ENCODE peak calls at places on chromosomes 5 and 9, in nine cellular contexts. T is AG04450, D is coronary artery, M is dorsolateral prefrontal cortex, L is A549, X is psoas muscle, H is neural progenitor cell, I is mammary epithelial cell, Z is aorta. J is an unnamed sample.

GRCh38 chr9:116087246-116087645 is 66.3 kb upstream of the PAPPA start:
- DNase-seq in T (peak), D (no peak), M (peak), L (peak), X (peak), H (peak), I (peak), Z (peak), J (peak)

GRCh38 chr5:110844251-110844650 is 105.4 kb downstream of the SLC25A46 start:
- DNase-seq in T (peak), D (no peak), M (no peak), L (no peak), X (no peak), H (no peak), I (no peak), Z (no peak), J (no peak)

GRCh38 chr5:135066781-135067430 is 32.9 kb upstream of the PITX1 start:
- DNase-seq in T (no peak), D (no peak), M (no peak), L (no peak), X (no peak), H (no peak), I (no peak), Z (no peak), J (no peak)

GRCh38 chr9:34126207-34127034 is at the start of gene DCAF12:
- DNase-seq in T (peak), D (peak), M (peak), L (peak), X (peak), H (peak), I (peak), Z (peak), J (peak)

GRCh38 chr9:4297151-4297794 is 2.6 kb downstream of the GLIS3 start:
- DNase-seq in T (no peak), D (peak), M (peak), L (peak), X (peak), H (peak), I (peak), Z (peak), J (peak)

GRCh38 chr9:130825051-130825651 is 9.9 kb upstream of the ABL1 start:
- DNase-seq in T (no peak), D (no peak), M (no peak), L (no peak), X (no peak), H (peak), I (no peak), Z (no peak), J (no peak)

GRCh38 chr9:70120834-70121510 is 77.3 kb downstream of the MAMDC2 start:
- DNase-seq in T (peak), D (peak), M (no peak), L (no peak), X (peak), H (peak), I (peak), Z (peak), J (peak)

GRCh38 chr9:124716795-124717194 is 54.3 kb downstream of the NR6A1 start:
- DNase-seq in T (no peak), D (no peak), M (no peak), L (no peak), X (no peak), H (no peak), I (peak), Z (no peak), J (no peak)

GRCh38 chr5:113085084-113085414 is 108.5 kb downstream of the DCP2 start:
- DNase-seq in T (no peak), D (no peak), M (no peak), L (no peak), X (no peak), H (no peak), I (no peak), Z (no peak), J (no peak)

GRCh38 chr9:33993104-33993503 is 55.6 kb downstream of the UBAP2 start:
- DNase-seq in T (no peak), D (no peak), M (no peak), L (no peak), X (no peak), H (no peak), I (no peak), Z (no peak), J (no peak)

GRCh38 chr9:6884101-6884500 is 126.3 kb downstream of the KDM4C start:
- DNase-seq in T (no peak), D (no peak), M (no peak), L (no peak), X (no peak), H (no peak), I (no peak), Z (no peak), J (no peak)

GRCh38 chr5:80825780-80826460 is 134.2 kb upstream of the RASGRF2 start:
- DNase-seq in T (no peak), D (no peak), M (no peak), L (no peak), X (no peak), H (no peak), I (no peak), Z (no peak), J (no peak)

GRCh38 chr5:151178779-151179488 is 21.4 kb upstream of the ANXA6 start:
- DNase-seq in T (no peak), D (peak), M (no peak), L (no peak), X (no peak), H (no peak), I (no peak), Z (no peak), J (no peak)

GRCh38 chr5:78806544-78806943 is 158.0 kb upstream of the LHFPL2 start:
- DNase-seq in T (peak), D (no peak), M (no peak), L (no peak), X (no peak), H (no peak), I (peak), Z (no peak), J (no peak)

GRCh38 chr9:128894764-128895163 is 12.8 kb downstream of the LRRC8A start:
- DNase-seq in T (no peak), D (no peak), M (no peak), L (no peak), X (no peak), H (no peak), I (no peak), Z (no peak), J (no peak)

GRCh38 chr5:76199321-76200318 is 116.4 kb downstream of the SV2C start:
- DNase-seq in T (no peak), D (no peak), M (no peak), L (no peak), X (no peak), H (no peak), I (no peak), Z (no peak), J (no peak)

GRCh38 chr5:135739383-135739961 is 95.0 kb upstream of the SLC25A48 start:
- DNase-seq in T (no peak), D (no peak), M (no peak), L (no peak), X (no peak), H (no peak), I (peak), Z (no peak), J (no peak)

GRCh38 chr5:90792725-90793124 is 234.1 kb downstream of the ADGRV1 start:
- DNase-seq in T (no peak), D (no peak), M (no peak), L (no peak), X (no peak), H (no peak), I (no peak), Z (no peak), J (no peak)

GRCh38 chr5:146039420-146039819 is 66.0 kb downstream of the PLAC8L1 start:
- DNase-seq in T (no peak), D (no peak), M (no peak), L (no peak), X (no peak), H (no peak), I (no peak), Z (no peak), J (no peak)

GRCh38 chr5:157108961-157109360 is at the start of gene HAVCR2:
- DNase-seq in T (no peak), D (no peak), M (peak), L (no peak), X (no peak), H (no peak), I (no peak), Z (peak), J (no peak)

GRCh38 chr5:180120221-180121101 is 48.9 kb upstream of the RNF130 start:
- DNase-seq in T (no peak), D (peak), M (peak), L (no peak), X (no peak), H (no peak), I (no peak), Z (peak), J (no peak)

GRCh38 chr5:10552183-10553143 is 11.4 kb upstream of the ANKRD33B start:
- DNase-seq in T (no peak), D (no peak), M (no peak), L (no peak), X (no peak), H (no peak), I (no peak), Z (no peak), J (no peak)

GRCh38 chr9:93097496-93098205 is 1.6 kb downstream of the CARD19 start:
- DNase-seq in T (no peak), D (peak), M (no peak), L (no peak), X (no peak), H (no peak), I (no peak), Z (peak), J (no peak)

GRCh38 chr9:121678501-121679022 is 27.1 kb downstream of the DAB2IP start:
- DNase-seq in T (no peak), D (no peak), M (no peak), L (no peak), X (no peak), H (no peak), I (no peak), Z (peak), J (no peak)

GRCh38 chr9:20405086-20405485 is 217.2 kb downstream of the MLLT3 start:
- DNase-seq in T (no peak), D (no peak), M (no peak), L (no peak), X (no peak), H (no peak), I (no peak), Z (no peak), J (no peak)

GRCh38 chr5:160165137-160166068 is 46.2 kb upstream of the PWWP2A start:
- DNase-seq in T (peak), D (peak), M (peak), L (peak), X (peak), H (peak), I (peak), Z (peak), J (peak)

GRCh38 chr5:61257421-61257820 is 74.6 kb upstream of the ZSWIM6 start:
- DNase-seq in T (no peak), D (no peak), M (no peak), L (no peak), X (no peak), H (no peak), I (no peak), Z (no peak), J (no peak)
- H3K27ac ChIP-seq in T (no peak), D (no peak), M (no peak), L (no peak), X (no peak), H (no peak), I (no peak), Z (no peak), J (no peak)

DNA sequence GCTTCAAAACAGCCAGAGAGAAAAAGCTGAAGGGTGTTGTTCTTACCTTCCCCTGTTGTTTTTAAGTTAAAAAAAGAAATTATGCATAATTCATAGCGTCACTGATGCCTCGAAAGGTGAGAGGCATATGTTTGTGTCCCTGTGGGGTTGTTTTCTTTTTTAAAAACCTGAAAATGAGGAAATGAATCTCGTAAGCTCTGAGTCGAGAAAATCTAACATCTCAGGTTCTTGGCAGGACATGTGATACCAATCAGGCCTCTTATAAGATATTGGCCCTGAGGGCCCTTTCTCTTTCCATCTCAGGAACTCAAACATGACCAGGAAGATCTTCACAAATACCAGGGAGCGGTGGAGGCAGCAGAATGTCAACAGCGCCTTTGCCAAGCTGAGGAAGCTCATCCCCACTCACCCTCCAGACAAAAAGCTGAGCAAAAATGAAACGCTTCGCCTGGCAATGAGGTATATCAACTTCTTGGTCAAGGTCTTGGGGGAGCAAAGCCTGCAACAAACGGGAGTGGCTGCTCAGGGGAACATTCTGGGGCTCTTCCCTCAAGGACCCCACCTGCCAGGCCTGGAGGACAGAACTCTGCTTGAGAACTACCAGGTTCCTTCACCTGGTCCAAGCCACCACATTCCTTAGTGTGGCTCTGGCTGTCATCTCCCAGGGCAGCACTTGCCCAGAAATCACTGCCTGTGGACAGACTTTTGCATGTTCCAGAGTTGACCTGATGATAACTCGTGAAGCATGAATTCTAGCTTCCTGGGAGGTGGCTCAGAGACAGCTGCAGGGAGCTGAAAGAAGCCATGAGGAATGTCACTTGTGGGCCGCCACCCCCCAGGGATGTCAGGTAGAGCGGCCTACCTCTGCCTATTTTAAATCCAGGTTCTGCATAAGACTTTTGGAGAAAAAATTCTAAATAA is at the start of gene TAL2:
- DNase-seq in T (no peak), D (no peak), M (no peak), L (no peak), X (no peak), H (no peak), I (no peak), Z (no peak), J (no peak)
- H3K27ac ChIP-seq in T (no peak), D (no peak), M (no peak), L (no peak), X (no peak), H (no peak), I (no peak), Z (no peak), J (no peak)

DNA sequence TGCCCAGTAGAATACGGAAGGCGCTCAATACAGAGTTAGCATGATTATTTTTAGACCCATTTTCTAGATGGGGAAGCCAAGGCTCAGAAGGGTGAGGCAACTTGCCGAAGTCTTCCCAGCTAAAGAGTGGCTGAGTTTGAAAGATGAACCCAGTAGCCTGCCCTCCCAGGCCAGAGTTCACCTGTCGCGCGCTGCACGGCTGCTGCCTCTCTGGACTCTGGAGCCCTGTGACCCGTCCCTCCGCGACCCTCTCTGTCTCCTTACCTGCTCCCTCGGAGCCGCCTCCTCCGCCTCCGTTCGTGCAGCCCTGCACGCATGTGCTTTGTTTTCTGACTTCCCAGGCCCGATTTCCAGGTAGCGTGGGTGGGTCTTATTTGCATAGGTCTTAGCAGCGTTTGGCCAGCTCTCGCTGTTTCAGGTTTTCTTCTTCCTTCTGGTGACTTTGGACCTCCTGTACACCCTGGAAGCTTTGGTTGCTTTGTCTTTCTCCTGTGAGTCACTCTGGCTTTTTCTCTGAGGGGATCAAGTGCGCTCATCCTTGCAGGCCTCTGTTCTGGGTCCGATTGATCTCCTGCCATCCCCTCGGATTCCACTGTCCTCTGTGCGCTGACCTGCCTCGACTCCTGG is at the start of gene RNF183:
- DNase-seq in T (no peak), D (no peak), M (no peak), L (no peak), X (no peak), H (peak), I (no peak), Z (no peak), J (no peak)
- H3K27ac ChIP-seq in T (no peak), D (no peak), M (no peak), L (no peak), X (no peak), H (no peak), I (no peak), Z (no peak), J (no peak)

GRCh38 chr9:133342083-133342406 is 5.9 kb downstream of the MED22 start:
- DNase-seq in T (no peak), D (no peak), M (no peak), L (no peak), X (no peak), H (peak), I (no peak), Z (no peak), J (no peak)
- H3K27ac ChIP-seq in T (no peak), D (no peak), M (no peak), L (no peak), X (no peak), H (no peak), I (no peak), Z (no peak), J (no peak)

DNA sequence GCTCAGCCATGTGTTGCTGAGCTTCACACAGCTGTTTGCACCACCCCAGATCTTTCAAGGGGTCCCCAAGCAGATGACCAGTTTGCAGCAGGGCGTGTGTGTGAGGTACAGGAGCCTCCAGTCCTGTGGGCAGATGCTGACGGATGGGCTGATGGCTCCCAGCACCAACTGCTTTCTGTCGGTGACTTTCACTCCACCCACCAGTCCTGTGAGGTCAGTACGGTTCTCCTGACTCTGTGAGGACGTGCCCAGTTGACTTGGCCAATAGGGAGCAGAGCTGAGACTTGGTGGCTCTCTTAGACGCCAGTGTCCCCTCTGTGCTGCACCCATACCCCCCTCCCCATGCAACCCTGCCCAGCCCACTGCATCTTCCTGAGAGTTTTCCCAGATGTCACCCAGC is 19.7 kb downstream of the COL5A1 start:
- DNase-seq in T (no peak), D (no peak), M (no peak), L (no peak), X (no peak), H (no peak), I (no peak), Z (no peak), J (no peak)
- H3K27ac ChIP-seq in T (peak), D (peak), M (no peak), L (no peak), X (no peak), H (no peak), I (no peak), Z (peak), J (no peak)

J was measured in lung.